ENCODE peak calls at places on chromosome 18, in seven cellular contexts. O, F, J, I, C, P and A are unnamed samples.

GRCh38 chr18:51383711-51384110 is 186.2 kb upstream of the MEX3C start:
- DNase-seq in F (no peak), I (no peak), J (no peak), O (no peak), P (no peak), C (no peak), A (no peak)

GRCh38 chr18:56992777-56993176 is 154.1 kb upstream of the BOD1L2 start:
- DNase-seq in I (no peak), F (no peak), P (no peak), J (no peak), O (no peak), C (no peak), A (no peak)

GRCh38 chr18:3623769-3624545 is 174.0 kb downstream of the TGIF1 start:
- DNase-seq in P (no peak), O (peak), F (peak), C (peak), J (peak), I (no peak), A (peak)

GRCh38 chr18:79857082-79857661 is 59.4 kb downstream of the KCNG2 start:
- DNase-seq in C (peak), F (peak), P (no peak), O (no peak), I (no peak), J (peak), A (no peak)

GRCh38 chr18:56162871-56163270 is 475.5 kb downstream of the TXNL1 start:
- DNase-seq in I (no peak), P (no peak), C (no peak), O (no peak), J (no peak), F (no peak), A (no peak)

GRCh38 chr18:76679877-76680276 is 142.5 kb upstream of the ZNF236 start:
- DNase-seq in J (no peak), F (no peak), I (no peak), O (no peak), P (no peak), C (no peak), A (no peak)

GRCh38 chr18:47283476-47283875 is 32.0 kb upstream of the SKOR2 start:
- DNase-seq in O (no peak), I (no peak), P (peak), C (no peak), F (peak), J (peak), A (no peak)

GRCh38 chr18:77133051-77133919 is 702 bp upstream of the MBP start:
- DNase-seq in I (no peak), C (peak), P (peak), F (no peak), O (no peak), J (no peak), A (no peak)

GRCh38 chr18:56984731-56985130 is 162.2 kb upstream of the BOD1L2 start:
- DNase-seq in F (no peak), P (no peak), J (no peak), C (no peak), I (no peak), O (no peak), A (no peak)

GRCh38 chr18:60656563-60656962 is 284.0 kb upstream of the MC4R start:
- DNase-seq in J (no peak), O (no peak), F (no peak), I (no peak), C (no peak), P (no peak), A (no peak)

GRCh38 chr18:12989397-12990127 is 1.6 kb upstream of the CEP192 start:
- DNase-seq in J (no peak), P (no peak), O (no peak), C (no peak), F (no peak), I (no peak), A (no peak)

GRCh38 chr18:76231402-76231801 is 263.6 kb downstream of the ZNF516 start:
- DNase-seq in J (no peak), C (no peak), O (no peak), F (no peak), P (no peak), I (no peak), A (no peak)

GRCh38 chr18:22229456-22230124 is 60.2 kb downstream of the GATA6 start:
- DNase-seq in F (no peak), J (no peak), C (no peak), I (no peak), P (no peak), O (no peak), A (no peak)

GRCh38 chr18:48055351-48055750 is 124.9 kb upstream of the SMAD2 start:
- DNase-seq in F (no peak), J (no peak), C (no peak), I (no peak), P (no peak), O (no peak), A (no peak)

GRCh38 chr18:28059861-28060260 is 117.1 kb downstream of the CDH2 start:
- DNase-seq in J (no peak), I (no peak), C (no peak), F (no peak), P (no peak), O (no peak), A (no peak)

GRCh38 chr18:12976305-12976704 is 14.9 kb upstream of the CEP192 start:
- DNase-seq in I (no peak), C (no peak), O (no peak), J (no peak), F (no peak), P (no peak), A (no peak)

GRCh38 chr18:78561757-78562445 is 417.7 kb upstream of the SALL3 start:
- DNase-seq in F (peak), O (no peak), J (no peak), C (no peak), I (no peak), P (peak), A (no peak)

GRCh38 chr18:906416-907170 is 1.9 kb downstream of the ADCYAP1 start:
- DNase-seq in I (no peak), F (no peak), C (no peak), P (no peak), O (no peak), J (no peak), A (no peak)